ENCODE peak calls at places on chromosomes 6 and 20, in eight cellular contexts. Q, K, R, W, N, P, G and Y are unnamed samples.

GRCh38 chr6:74741608-74742007 is 464.2 kb downstream of the COL12A1 start:
- DNase-seq in N (no peak), P (no peak), Q (no peak), K (no peak), G (no peak), R (no peak), W (no peak), Y (no peak)

GRCh38 chr20:63009988-63010769 is 3.4 kb upstream of the BHLHE23 start:
- DNase-seq in Q (no peak), W (no peak), G (peak), R (peak), N (peak), K (no peak), P (peak), Y (no peak)

GRCh38 chr6:340991-341827 is 48.9 kb downstream of the DUSP22 start:
- DNase-seq in N (no peak), K (no peak), R (no peak), Q (no peak), G (no peak), W (no peak), P (no peak), Y (no peak)

GRCh38 chr20:4684837-4685413 is 36.8 kb upstream of the PRND start:
- DNase-seq in N (no peak), P (no peak), G (no peak), R (no peak), Q (no peak), W (peak), K (no peak), Y (no peak)

GRCh38 chr6:36788768-36789167 is 50.5 kb downstream of the CPNE5 start:
- DNase-seq in W (no peak), P (no peak), R (no peak), G (no peak), N (no peak), K (no peak), Q (no peak), Y (no peak)

GRCh38 chr6:87806635-87807034 is 104.6 kb upstream of the AKIRIN2 start:
- DNase-seq in K (no peak), Q (no peak), G (no peak), W (no peak), P (no peak), R (no peak), N (peak), Y (no peak)

GRCh38 chr6:53608386-53608785 is 57.2 kb downstream of the KLHL31 start:
- DNase-seq in R (no peak), Q (no peak), P (no peak), G (no peak), N (no peak), W (no peak), K (no peak), Y (no peak)

GRCh38 chr6:138593100-138593877 is 94.0 kb upstream of the NHSL1 start:
- DNase-seq in Q (peak), N (no peak), G (no peak), K (peak), W (peak), P (peak), R (no peak), Y (no peak)

GRCh38 chr6:105193647-105194046 is 13.8 kb upstream of the POPDC3 start:
- DNase-seq in G (no peak), K (no peak), W (peak), N (no peak), R (no peak), P (no peak), Q (no peak), Y (no peak)

GRCh38 chr6:31617010-31617409 is 2.0 kb downstream of the AIF1 start:
- DNase-seq in W (no peak), G (no peak), N (no peak), K (no peak), P (no peak), R (no peak), Q (no peak), Y (no peak)